ENCODE peak calls at places on chromosomes 7 and 10, in six cellular contexts. C is uterus, S is lower lobe of right lung, U is breast epithelium, Y is left ventricle myocardium inferior, B is neuronal stem cell. F is an unnamed sample.

GRCh38 chr7:146736446-146737190 is 620.0 kb downstream of the CNTNAP2 start:
- DNase-seq in C (no peak), S (no peak), U (no peak), Y (no peak), B (no peak), F (no peak)

GRCh38 chr10:7438196-7438986 is 27.6 kb upstream of the SFMBT2 start:
- DNase-seq in C (no peak), S (no peak), U (no peak), Y (no peak), B (no peak), F (no peak)

GRCh38 chr7:105016083-105017075 is 2.4 kb downstream of the KMT2E start:
- DNase-seq in C (no peak), S (no peak), U (no peak), Y (no peak), B (no peak), F (no peak)

GRCh38 chr7:105638942-105639495 is 57.7 kb upstream of the EFCAB10 start:
- DNase-seq in C (no peak), S (no peak), U (no peak), Y (no peak), B (peak; percentile 46), F (no peak)

GRCh38 chr7:2248984-2249694 is 7.1 kb downstream of the NUDT1 start:
- DNase-seq in C (peak; percentile 66), S (peak; percentile 70), U (peak; percentile 64), Y (peak; percentile 57), B (no peak), F (peak; percentile 66)

GRCh38 chr10:73410897-73411296 is 3.0 kb downstream of the ANXA7 start:
- DNase-seq in C (no peak), S (no peak), U (no peak), Y (no peak), B (no peak), F (no peak)

GRCh38 chr10:102752934-102753664 is 9.4 kb downstream of the WBP1L start:
- DNase-seq in C (no peak), S (no peak), U (no peak), Y (no peak), B (no peak), F (no peak)

GRCh38 chr10:21749788-21750187 is 215.8 kb downstream of the MLLT10 start:
- DNase-seq in C (no peak), S (no peak), U (no peak), Y (no peak), B (no peak), F (no peak)

GRCh38 chr7:66669088-66669487 is 40.4 kb downstream of the KCTD7 start:
- DNase-seq in C (no peak), S (no peak), U (no peak), Y (peak; percentile 42), B (no peak), F (no peak)

GRCh38 chr7:70951271-70951962 is 180.5 kb upstream of the GALNT17 start:
- DNase-seq in C (no peak), S (no peak), U (no peak), Y (no peak), B (no peak), F (no peak)

GRCh38 chr7:45681596-45682357 is 107.6 kb downstream of the ADCY1 start:
- DNase-seq in C (no peak), S (no peak), U (peak; percentile 11), Y (no peak), B (no peak), F (peak; percentile 14)

GRCh38 chr7:100888988-100889760 is at the start of gene UFSP1:
- DNase-seq in C (no peak), S (no peak), U (no peak), Y (no peak), B (no peak), F (no peak)

GRCh38 chr10:110456523-110457091 is 41.1 kb upstream of the DUSP5 start:
- DNase-seq in C (no peak), S (no peak), U (peak; percentile 36), Y (no peak), B (no peak), F (peak; percentile 63)

GRCh38 chr7:17301491-17302101 is 3.1 kb downstream of the AHR start:
- DNase-seq in C (no peak), S (no peak), U (no peak), Y (no peak), B (no peak), F (no peak)
- H3K4me3 ChIP-seq in C (no peak overlapping the region), S (peak overlapping the region; percentile 90), U (peak overlapping the region; percentile 91), Y (peak overlapping the region; percentile 93), B (no peak overlapping the region), F (peak overlapping the region; percentile 88)

GRCh38 chr10:77970869-77971803 is 44.6 kb upstream of the DLG5 start:
- DNase-seq in C (peak; percentile 79), S (no peak), U (peak; percentile 83), Y (peak; percentile 52), B (peak; percentile 14), F (peak; percentile 72)
- H3K27ac ChIP-seq in C (peak overlapping the region; percentile 84), S (peak overlapping the region; percentile 20), U (peak overlapping the region; percentile 78), Y (peak overlapping the region; percentile 73), B (peak overlapping the region; percentile 74), F (peak overlapping the region; percentile 71)

DNA sequence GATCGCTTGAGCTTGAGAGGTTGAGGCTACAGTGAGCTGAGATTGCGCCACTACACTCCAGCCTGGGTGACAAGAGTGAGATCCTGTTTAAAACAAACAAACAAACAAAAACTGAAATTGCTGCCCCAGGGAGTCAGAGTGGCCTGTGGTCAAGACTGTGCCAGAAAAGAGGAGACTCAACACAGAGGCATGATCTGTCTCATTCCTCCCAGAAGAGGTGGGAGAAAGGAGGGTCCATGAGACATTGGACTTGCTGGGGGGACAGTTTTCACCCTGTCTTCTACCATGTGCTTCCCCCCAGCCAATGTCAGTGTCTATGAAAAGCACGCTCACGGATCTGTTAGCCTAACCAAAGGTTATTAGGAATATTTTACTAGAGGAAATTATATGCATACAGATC is 3.2 kb downstream of the ZNF853 start:
- DNase-seq in C (no peak), S (no peak), U (no peak), Y (no peak), B (no peak), F (no peak)
- H3K27me3 ChIP-seq in C (no peaks in the 10 kb centered on the region), S (peaks cover 7% of the 10 kb centered on the region), U (no peaks in the 10 kb centered on the region), Y (no peaks in the 10 kb centered on the region), B (no peaks in the 10 kb centered on the region), F (no peaks in the 10 kb centered on the region)

GRCh38 chr10:77160679-77161078 is 476.9 kb downstream of the KCNMA1 start:
- DNase-seq in C (no peak), S (no peak), U (no peak), Y (no peak), B (no peak), F (no peak)
- H3K4me3 ChIP-seq in C (no peak overlapping the region), S (no peak overlapping the region), U (no peak overlapping the region), Y (no peak overlapping the region), B (no peak overlapping the region), F (no peak overlapping the region)

GRCh38 chr10:28807760-28808613 is 130.7 kb downstream of the BAMBI start:
- DNase-seq in C (peak; percentile 51), S (no peak), U (no peak), Y (no peak), B (no peak), F (no peak)
- H3K27ac ChIP-seq in C (peak overlapping the region; percentile 89), S (peak overlapping the region; percentile 57), U (no peak overlapping the region), Y (peak overlapping the region; percentile 85), B (no peak overlapping the region), F (peak overlapping the region; percentile 56)

DNA sequence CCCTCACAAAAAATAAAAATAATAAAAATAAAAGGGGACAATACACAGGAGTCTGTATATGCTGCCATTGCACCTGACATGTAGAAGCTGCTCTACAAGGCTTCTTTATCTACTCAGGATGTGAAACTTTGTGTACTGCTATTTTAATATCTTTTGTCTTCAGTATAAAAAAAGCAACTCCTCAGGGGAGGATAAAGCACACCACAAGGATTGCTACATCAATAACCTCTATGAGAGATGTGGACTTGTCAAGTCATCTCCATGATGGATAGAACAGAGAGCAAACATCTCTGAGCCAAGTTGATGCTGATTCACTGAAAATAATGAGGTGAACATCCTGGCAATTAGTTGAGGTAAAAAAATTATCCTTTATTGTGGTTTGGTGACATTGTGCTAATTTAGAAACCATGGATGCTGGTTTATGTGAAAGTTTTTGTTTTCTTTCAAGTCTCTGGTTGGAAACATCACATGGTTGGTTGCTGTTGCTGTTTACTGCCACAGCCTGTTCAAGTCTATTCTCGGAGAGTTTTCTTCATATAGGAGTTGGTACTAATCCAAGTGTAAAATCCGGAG is 1.6 kb upstream of the HECW1 start:
- DNase-seq in C (no peak), S (no peak), U (no peak), Y (no peak), B (no peak), F (no peak)
- H3K27me3 ChIP-seq in C (peaks cover 11% of the 10 kb centered on the region), S (peaks cover 62% of the 10 kb centered on the region), U (peaks cover 5% of the 10 kb centered on the region), Y (peaks cover 79% of the 10 kb centered on the region), B (peaks cover 24% of the 10 kb centered on the region), F (peaks cover 27% of the 10 kb centered on the region)

DNA sequence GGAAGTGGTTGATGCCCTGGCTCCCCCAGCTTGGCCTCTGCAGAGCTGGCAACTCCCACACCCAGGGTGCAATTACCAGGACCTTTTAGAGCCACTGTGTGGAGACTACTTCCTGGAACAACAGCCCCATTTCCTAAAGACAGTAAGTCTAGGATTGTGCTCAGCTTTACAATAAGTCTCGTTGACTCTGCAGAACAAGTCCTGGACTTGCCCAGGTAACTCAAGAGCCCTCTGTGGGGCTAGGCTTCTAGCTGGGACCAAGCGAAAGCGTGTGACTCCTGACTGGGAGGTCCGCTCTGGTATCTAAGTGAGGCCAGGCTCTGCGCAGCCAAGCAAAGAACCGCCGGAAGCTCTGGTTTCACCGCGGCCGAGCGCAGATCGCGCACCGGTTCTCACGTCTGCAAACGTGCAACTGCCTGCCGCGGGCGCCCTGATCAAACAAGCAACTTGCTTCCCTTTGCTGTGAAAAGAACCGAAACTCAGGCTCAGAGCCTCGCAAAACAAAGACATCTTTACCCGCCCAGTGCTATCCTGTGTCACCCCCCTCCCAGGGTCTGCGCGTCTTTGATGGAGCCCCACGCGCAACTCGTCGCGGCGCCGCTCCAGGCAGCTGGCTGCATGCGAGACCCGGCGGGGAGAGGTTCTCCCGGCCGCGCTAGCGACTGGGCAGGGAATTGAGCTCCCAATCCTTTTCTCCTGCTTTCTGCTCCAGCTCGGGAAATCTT is 4.4 kb upstream of the PDLIM1 start:
- DNase-seq in C (peak; percentile 46), S (peak; percentile 78), U (peak; percentile 26), Y (peak; percentile 36), B (no peak), F (peak; percentile 70)
- H3K4me3 ChIP-seq in C (peak overlapping the region; percentile 10), S (peak overlapping the region; percentile 55), U (peak overlapping the region; percentile 50), Y (peak overlapping the region; percentile 63), B (no peak overlapping the region), F (peak overlapping the region; percentile 46)

DNA sequence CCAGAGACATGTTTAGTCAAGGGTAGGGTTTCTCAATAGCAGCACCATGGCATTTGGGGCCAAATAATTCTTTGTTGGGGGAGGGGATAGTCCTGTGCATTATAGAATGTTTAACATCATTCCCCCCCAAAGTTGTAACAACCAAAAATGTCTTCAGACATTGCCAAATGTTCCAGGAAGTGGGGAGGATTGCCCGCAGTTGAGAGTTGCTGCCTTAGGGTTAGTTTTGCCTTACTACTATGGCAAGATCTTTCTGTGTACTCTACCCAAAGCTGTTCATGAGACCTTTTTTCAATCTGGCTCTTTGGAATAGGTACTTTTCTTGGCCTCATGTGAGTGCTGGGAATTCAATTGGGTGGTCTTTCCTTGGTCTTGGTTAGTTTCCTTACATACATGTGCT is 34.1 kb downstream of the SAMD8 start:
- DNase-seq in C (no peak), S (no peak), U (no peak), Y (no peak), B (no peak), F (no peak)
- H3K27ac ChIP-seq in C (no peak overlapping the region), S (no peak overlapping the region), U (peak overlapping the region; percentile 61), Y (no peak overlapping the region), B (no peak overlapping the region), F (no peak overlapping the region)

GRCh38 chr7:156049366-156049765 is 237.1 kb upstream of the SHH start:
- DNase-seq in C (no peak), S (peak; percentile 6), U (no peak), Y (no peak), B (no peak), F (no peak)
- H3K27me3 ChIP-seq in C (no peaks in the 10 kb centered on the region), S (no peaks in the 10 kb centered on the region), U (no peaks in the 10 kb centered on the region), Y (peaks cover 4% of the 10 kb centered on the region), B (no peaks in the 10 kb centered on the region), F (no peaks in the 10 kb centered on the region)

F was measured in right lobe of liver.